ENCODE peak calls at places on chromosomes 2 and 18, in five cellular contexts. E is HepG2, Q is HCT116, L is SK-N-SH, M is K562. H is an unnamed sample.

GRCh38 chr2:120929829-120930228 is 194.2 kb downstream of the GLI2 start:
- DNase-seq in M (no peak), E (no peak), Q (no peak), L (no peak), H (no peak)

GRCh38 chr2:106158871-106159270 is 35.2 kb downstream of the UXS1 start:
- DNase-seq in E (no peak), Q (no peak), L (no peak), M (no peak), H (no peak)

GRCh38 chr18:57543560-57543959 is 42.9 kb downstream of the FECH start:
- DNase-seq in Q (no peak), M (no peak), E (no peak), L (no peak), H (no peak)

GRCh38 chr2:178280261-178280852 is 86.0 kb downstream of the OSBPL6 start:
- DNase-seq in E (peak), M (peak), Q (peak), L (peak), H (peak)

GRCh38 chr2:34105015-34105767 is 506.1 kb upstream of the FAM98A start:
- DNase-seq in Q (no peak), E (no peak), M (no peak), L (no peak), H (no peak)

GRCh38 chr2:25595393-25595792 is 78.0 kb downstream of the DTNB start:
- DNase-seq in L (no peak), M (no peak), E (no peak), Q (no peak), H (no peak)

GRCh38 chr2:1755436-1756191 is 11.3 kb upstream of the PXDN start:
- DNase-seq in L (no peak), E (no peak), M (no peak), Q (no peak), H (no peak)

GRCh38 chr2:18430996-18431748 is 129.3 kb downstream of the RDH14 start:
- DNase-seq in L (no peak), Q (no peak), E (no peak), M (no peak), H (no peak)

GRCh38 chr2:212124597-212124996 is 414.0 kb downstream of the ERBB4 start:
- DNase-seq in Q (no peak), E (peak), L (no peak), M (no peak), H (no peak)

GRCh38 chr2:92073036-92073814 is 2798.0 kb upstream of the TEKT4 start:
- DNase-seq in E (no peak), Q (no peak), M (no peak), L (peak), H (no peak)
- TF ChIP-seq SIN3A in E (no peak), Q (no peak), M (no peak), L (no peak), H (no peak)

GRCh38 chr2:37644191-37644590 is 27.3 kb downstream of the CDC42EP3 start:
- DNase-seq in M (no peak), Q (no peak), L (no peak), E (no peak), H (no peak)

GRCh38 chr2:37645836-37646235 is 25.6 kb downstream of the CDC42EP3 start:
- DNase-seq in M (no peak), E (peak), L (no peak), Q (no peak), H (no peak)

GRCh38 chr2:37643102-37644078 is 28.1 kb downstream of the CDC42EP3 start:
- DNase-seq in Q (no peak), L (no peak), M (no peak), E (no peak), H (no peak)

GRCh38 chr2:37647941-37648315 is 23.5 kb downstream of the CDC42EP3 start:
- DNase-seq in M (no peak), L (no peak), Q (no peak), E (no peak), H (no peak)

DNA sequence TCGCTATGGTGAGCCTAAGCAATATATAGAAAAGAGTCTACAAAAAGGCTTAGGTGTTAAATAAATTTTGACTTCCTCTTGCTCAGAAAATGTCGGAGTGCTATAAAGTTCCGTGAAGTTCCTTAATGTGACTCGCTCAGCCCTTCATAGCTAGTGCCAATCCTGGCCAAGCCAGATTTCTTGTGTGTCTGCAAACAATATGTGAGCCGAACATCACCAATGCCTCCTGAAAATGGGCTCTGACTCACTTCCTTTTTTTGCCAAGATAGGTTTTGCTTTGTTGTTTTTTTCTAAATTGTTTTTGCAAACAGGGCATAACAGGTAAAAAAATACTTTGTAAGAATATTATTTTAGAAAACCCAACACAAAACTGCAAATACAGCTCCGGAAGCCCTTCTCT is 26.1 kb downstream of the CDC42EP3 start:
- DNase-seq in Q (no peak), L (no peak), M (no peak), E (no peak), H (no peak)
- TF ChIP-seq SIN3A in Q (no peak), L (no peak), M (no peak), E (no peak), H (no peak)

GRCh38 chr2:30512243-30512866 is 65.3 kb downstream of the LCLAT1 start:
- DNase-seq in Q (no peak), L (no peak), M (no peak), E (no peak), H (no peak)

GRCh38 chr2:30509716-30510115 is 62.7 kb downstream of the LCLAT1 start:
- DNase-seq in E (no peak), Q (no peak), M (no peak), L (no peak), H (no peak)

GRCh38 chr2:30510409-30510808 is 63.4 kb downstream of the LCLAT1 start:
- DNase-seq in M (no peak), Q (no peak), L (no peak), E (no peak), H (no peak)

GRCh38 chr2:30514134-30514860 is 67.3 kb downstream of the LCLAT1 start:
- DNase-seq in E (peak), L (peak), M (no peak), Q (no peak), H (no peak)

DNA sequence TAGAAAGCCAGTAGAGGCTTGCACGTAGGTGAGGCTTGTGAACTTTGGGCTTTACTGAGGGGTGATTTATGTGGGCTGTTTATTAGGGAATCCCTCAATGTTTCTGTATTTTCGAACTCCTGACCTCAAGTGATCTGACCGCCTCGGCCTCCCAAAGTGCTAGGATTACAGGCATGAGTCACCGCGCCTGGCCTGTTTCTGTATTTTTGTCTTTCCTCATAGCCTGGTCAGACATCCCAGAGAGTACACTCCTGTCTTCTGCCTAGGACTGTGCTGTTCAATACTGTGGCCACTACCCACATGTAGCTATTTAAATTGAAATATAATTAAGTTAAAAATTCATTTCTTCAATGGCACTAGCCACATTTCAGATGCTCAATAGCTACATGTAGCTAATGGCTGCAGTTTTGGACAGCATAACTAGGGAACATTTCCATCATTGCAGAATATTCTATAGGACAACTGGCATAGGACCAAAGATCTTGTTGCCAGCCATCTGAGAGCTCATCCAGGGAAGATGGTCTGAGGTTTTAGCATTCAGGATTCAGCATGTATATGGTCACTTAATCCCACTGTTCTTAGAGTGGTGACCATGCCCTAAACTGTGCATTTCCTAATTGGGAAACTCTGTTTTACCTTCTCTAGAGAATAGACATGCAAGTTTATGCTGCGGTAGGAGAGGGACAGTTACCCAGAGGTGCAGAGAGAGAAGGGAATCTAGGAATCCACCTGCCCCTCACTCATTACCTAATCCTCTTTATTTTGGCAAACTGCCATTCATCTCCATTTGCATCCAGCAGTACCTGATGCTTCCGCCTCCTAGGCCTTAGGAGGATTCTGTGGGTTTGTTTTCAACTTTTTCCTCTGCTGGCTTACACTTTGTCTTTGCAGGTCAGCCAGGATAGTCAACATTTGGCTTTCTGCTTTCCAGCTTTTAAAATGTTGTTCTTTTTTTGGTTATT is 64.4 kb downstream of the LCLAT1 start:
- DNase-seq in L (peak), E (peak), Q (peak), M (no peak), H (no peak)
- TF ChIP-seq SIN3A in L (no peak), E (no peak), Q (peak), M (no peak), H (no peak)

DNA sequence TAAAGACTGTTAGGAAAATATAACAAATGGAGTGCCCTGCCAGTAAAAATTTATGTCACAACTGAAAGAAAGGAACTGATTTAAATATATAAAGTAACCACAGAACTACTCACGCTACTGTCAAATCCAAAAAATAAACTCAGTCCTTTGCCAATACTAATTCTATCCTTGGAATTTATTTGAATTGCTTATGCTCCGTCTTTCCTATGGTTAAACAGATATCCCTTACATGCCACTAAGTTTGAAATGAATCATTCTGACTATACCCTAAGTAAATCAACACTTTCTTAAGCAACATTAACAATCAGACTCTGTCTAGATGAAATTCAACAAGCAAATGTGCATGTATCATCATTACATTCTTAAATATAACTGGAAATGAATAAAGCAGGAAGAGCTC is 9.8 kb downstream of the HNRNPLL start:
- DNase-seq in M (no peak), L (no peak), Q (no peak), E (no peak), H (no peak)
- TF ChIP-seq SIN3A in M (no peak), L (no peak), Q (no peak), E (no peak), H (no peak)

GRCh38 chr2:133025004-133025403 is 355.0 kb upstream of the LYPD1 start:
- DNase-seq in Q (no peak), E (no peak), L (no peak), M (no peak), H (no peak)
- TF ChIP-seq SIN3A in Q (no peak), E (no peak), L (no peak), M (no peak), H (no peak)

GRCh38 chr2:175363719-175364118 is 182.2 kb upstream of the ATP5MC3 start:
- DNase-seq in Q (no peak), E (no peak), L (no peak), M (no peak), H (no peak)

GRCh38 chr2:175371378-175371777 is 189.9 kb upstream of the ATP5MC3 start:
- DNase-seq in L (no peak), Q (no peak), M (no peak), E (no peak), H (no peak)

GRCh38 chr2:175366814-175367213 is 185.3 kb upstream of the ATP5MC3 start:
- DNase-seq in Q (peak), E (peak), L (peak), M (peak), H (no peak)
- TF ChIP-seq SIN3A in Q (no peak), E (no peak), L (no peak), M (no peak), H (no peak)